ENCODE peak calls at places on chromosomes 16 and 17, in six cellular contexts. One of them, this sample, is unnamed.

GRCh38 chr17:13776027-13776551 is 174.4 kb upstream of the HS3ST3A1 start:
- DNase-seq in WTC11: no peak
- DNase-seq in HTR-8/SVneo: no peak
- DNase-seq in pancreas: no peak
- DNase-seq in CD4-positive, alpha-beta T cell: no peak
- DNase-seq in NCI-H2171: no peak
- DNase-seq in this sample: no peak

GRCh38 chr16:1159325-1159972 is 6.5 kb downstream of the CACNA1H start:
- DNase-seq in WTC11: no peak
- DNase-seq in CD4-positive, alpha-beta T cell: no peak
- DNase-seq in HTR-8/SVneo: no peak
- DNase-seq in pancreas: no peak
- DNase-seq in NCI-H2171: peak; percentile 54
- DNase-seq in this sample: peak; percentile 68

GRCh38 chr16:24988593-24989338 is 26.4 kb downstream of the ARHGAP17 start:
- DNase-seq in NCI-H2171: no peak
- DNase-seq in HTR-8/SVneo: no peak
- DNase-seq in CD4-positive, alpha-beta T cell: no peak
- DNase-seq in pancreas: peak; percentile 58
- DNase-seq in WTC11: no peak
- DNase-seq in this sample: no peak

GRCh38 chr17:40322417-40323315 is 13.7 kb downstream of the RARA start:
- DNase-seq in pancreas: no peak
- DNase-seq in NCI-H2171: no peak
- DNase-seq in WTC11: no peak
- DNase-seq in HTR-8/SVneo: peak; percentile 91
- DNase-seq in CD4-positive, alpha-beta T cell: peak; percentile 81
- DNase-seq in this sample: peak; percentile 75

GRCh38 chr17:20120835-20121234 is 111.7 kb downstream of the SPECC1 start:
- DNase-seq in CD4-positive, alpha-beta T cell: no peak
- DNase-seq in pancreas: no peak
- DNase-seq in NCI-H2171: peak; percentile 91
- DNase-seq in WTC11: no peak
- DNase-seq in HTR-8/SVneo: no peak
- DNase-seq in this sample: no peak

GRCh38 chr17:3777366-3777765 is 23.6 kb downstream of the ITGAE start:
- DNase-seq in NCI-H2171: no peak
- DNase-seq in WTC11: no peak
- DNase-seq in pancreas: no peak
- DNase-seq in CD4-positive, alpha-beta T cell: no peak
- DNase-seq in HTR-8/SVneo: no peak
- DNase-seq in this sample: peak; percentile 25

GRCh38 chr16:21276090-21276489 is 2.0 kb downstream of the CRYM start:
- DNase-seq in HTR-8/SVneo: no peak
- DNase-seq in WTC11: no peak
- DNase-seq in CD4-positive, alpha-beta T cell: no peak
- DNase-seq in pancreas: no peak
- DNase-seq in NCI-H2171: no peak
- DNase-seq in this sample: no peak

GRCh38 chr17:58153046-58153445 is 4.9 kb downstream of the OR4D1 start:
- DNase-seq in pancreas: no peak
- DNase-seq in HTR-8/SVneo: no peak
- DNase-seq in WTC11: no peak
- DNase-seq in NCI-H2171: no peak
- DNase-seq in CD4-positive, alpha-beta T cell: peak; percentile 53
- DNase-seq in this sample: no peak

GRCh38 chr17:59332890-59333377 is 1.5 kb downstream of the YPEL2 start:
- DNase-seq in pancreas: no peak
- DNase-seq in WTC11: no peak
- DNase-seq in HTR-8/SVneo: no peak
- DNase-seq in CD4-positive, alpha-beta T cell: no peak
- DNase-seq in NCI-H2171: no peak
- DNase-seq in this sample: no peak

GRCh38 chr17:45855691-45856315 is 11.1 kb downstream of the SPPL2C start:
- DNase-seq in CD4-positive, alpha-beta T cell: no peak
- DNase-seq in pancreas: no peak
- DNase-seq in WTC11: no peak
- DNase-seq in HTR-8/SVneo: no peak
- DNase-seq in NCI-H2171: no peak
- DNase-seq in this sample: no peak

GRCh38 chr17:65627892-65628622 is 66.6 kb upstream of the AXIN2 start:
- DNase-seq in NCI-H2171: peak; percentile 46
- DNase-seq in CD4-positive, alpha-beta T cell: no peak
- DNase-seq in HTR-8/SVneo: peak; percentile 69
- DNase-seq in WTC11: no peak
- DNase-seq in pancreas: peak; percentile 36
- DNase-seq in this sample: no peak

GRCh38 chr16:11835891-11836652 is 15.3 kb downstream of the RSL1D1 start:
- DNase-seq in CD4-positive, alpha-beta T cell: no peak
- DNase-seq in NCI-H2171: peak; percentile 26
- DNase-seq in pancreas: no peak
- DNase-seq in WTC11: no peak
- DNase-seq in HTR-8/SVneo: no peak
- DNase-seq in this sample: no peak

GRCh38 chr16:55364811-55365210 is 40.8 kb downstream of the IRX6 start:
- DNase-seq in CD4-positive, alpha-beta T cell: no peak
- DNase-seq in pancreas: no peak
- DNase-seq in HTR-8/SVneo: no peak
- DNase-seq in NCI-H2171: no peak
- DNase-seq in WTC11: no peak
- DNase-seq in this sample: no peak

GRCh38 chr17:2905269-2905668 is 109.0 kb downstream of the RAP1GAP2 start:
- DNase-seq in pancreas: no peak
- DNase-seq in WTC11: no peak
- DNase-seq in NCI-H2171: no peak
- DNase-seq in CD4-positive, alpha-beta T cell: no peak
- DNase-seq in HTR-8/SVneo: no peak
- DNase-seq in this sample: no peak

GRCh38 chr16:83891742-83892141 is 7.2 kb upstream of the MLYCD start:
- DNase-seq in NCI-H2171: no peak
- DNase-seq in CD4-positive, alpha-beta T cell: no peak
- DNase-seq in HTR-8/SVneo: no peak
- DNase-seq in pancreas: no peak
- DNase-seq in WTC11: no peak
- DNase-seq in this sample: no peak

GRCh38 chr17:61702450-61702849 is 111.4 kb upstream of the NACA2 start:
- DNase-seq in NCI-H2171: no peak
- DNase-seq in WTC11: no peak
- DNase-seq in pancreas: no peak
- DNase-seq in HTR-8/SVneo: no peak
- DNase-seq in CD4-positive, alpha-beta T cell: no peak
- DNase-seq in this sample: no peak

GRCh38 chr17:50264263-50265113 is 9.8 kb upstream of the TMEM92 start:
- DNase-seq in NCI-H2171: no peak
- DNase-seq in CD4-positive, alpha-beta T cell: no peak
- DNase-seq in HTR-8/SVneo: no peak
- DNase-seq in pancreas: no peak
- DNase-seq in WTC11: no peak
- DNase-seq in this sample: peak; percentile 88

GRCh38 chr17:33284022-33284421 is 9.1 kb downstream of the ASIC2 start:
- DNase-seq in HTR-8/SVneo: peak; percentile 43
- DNase-seq in NCI-H2171: no peak
- DNase-seq in CD4-positive, alpha-beta T cell: no peak
- DNase-seq in WTC11: no peak
- DNase-seq in pancreas: peak; percentile 77
- DNase-seq in this sample: no peak

GRCh38 chr17:3636154-3636907 is at the start of the genes CTNS and SHPK:
- DNase-seq in pancreas: peak; percentile 98
- DNase-seq in HTR-8/SVneo: peak; percentile 99
- DNase-seq in WTC11: peak; percentile 97
- DNase-seq in CD4-positive, alpha-beta T cell: peak; percentile 94
- DNase-seq in NCI-H2171: peak; percentile 94
- DNase-seq in this sample: peak; percentile 100

GRCh38 chr16:49733278-49734009 is 122.5 kb downstream of the ZNF423 start:
- DNase-seq in pancreas: no peak
- DNase-seq in CD4-positive, alpha-beta T cell: no peak
- DNase-seq in NCI-H2171: no peak
- DNase-seq in WTC11: no peak
- DNase-seq in HTR-8/SVneo: no peak
- DNase-seq in this sample: no peak

GRCh38 chr17:75634376-75634740 is 1.1 kb downstream of the SMIM5 start:
- DNase-seq in HTR-8/SVneo: no peak
- DNase-seq in pancreas: no peak
- DNase-seq in CD4-positive, alpha-beta T cell: no peak
- DNase-seq in WTC11: no peak
- DNase-seq in NCI-H2171: no peak
- DNase-seq in this sample: no peak

GRCh38 chr16:54677551-54677950 is 253.1 kb upstream of the IRX5 start:
- DNase-seq in pancreas: no peak
- DNase-seq in NCI-H2171: no peak
- DNase-seq in CD4-positive, alpha-beta T cell: no peak
- DNase-seq in HTR-8/SVneo: no peak
- DNase-seq in WTC11: no peak
- DNase-seq in this sample: no peak

GRCh38 chr16:51062039-51062438 is 89.0 kb downstream of the SALL1 start:
- DNase-seq in WTC11: no peak
- DNase-seq in HTR-8/SVneo: no peak
- DNase-seq in pancreas: no peak
- DNase-seq in NCI-H2171: no peak
- DNase-seq in CD4-positive, alpha-beta T cell: no peak
- DNase-seq in this sample: no peak

GRCh38 chr16:3880623-3881498 is at the start of gene CREBBP:
- DNase-seq in WTC11: peak; percentile 82
- DNase-seq in CD4-positive, alpha-beta T cell: peak; percentile 86
- DNase-seq in pancreas: peak; percentile 90
- DNase-seq in HTR-8/SVneo: peak; percentile 71
- DNase-seq in NCI-H2171: peak; percentile 95
- DNase-seq in this sample: peak; percentile 96

GRCh38 chr16:88469615-88470395 is 16.7 kb downstream of the ZFPM1 start:
- DNase-seq in pancreas: no peak
- DNase-seq in CD4-positive, alpha-beta T cell: peak; percentile 59
- DNase-seq in WTC11: no peak
- DNase-seq in NCI-H2171: no peak
- DNase-seq in HTR-8/SVneo: no peak
- DNase-seq in this sample: no peak

GRCh38 chr16:84983308-84983707 is 28.0 kb downstream of the ZDHHC7 start:
- DNase-seq in HTR-8/SVneo: no peak
- DNase-seq in NCI-H2171: no peak
- DNase-seq in WTC11: no peak
- DNase-seq in pancreas: no peak
- DNase-seq in CD4-positive, alpha-beta T cell: no peak
- DNase-seq in this sample: no peak

GRCh38 chr16:3625911-3626732 is 14.7 kb upstream of the SLX4 start:
- DNase-seq in WTC11: no peak
- DNase-seq in NCI-H2171: no peak
- DNase-seq in HTR-8/SVneo: no peak
- DNase-seq in pancreas: no peak
- DNase-seq in CD4-positive, alpha-beta T cell: no peak
- DNase-seq in this sample: no peak

GRCh38 chr16:20821682-20822081 is 15.4 kb downstream of the REXO5 start:
- DNase-seq in CD4-positive, alpha-beta T cell: no peak
- DNase-seq in HTR-8/SVneo: no peak
- DNase-seq in NCI-H2171: no peak
- DNase-seq in pancreas: no peak
- DNase-seq in WTC11: no peak
- DNase-seq in this sample: no peak

GRCh38 chr16:21646091-21646490 is 6.3 kb downstream of the IGSF6 start:
- DNase-seq in CD4-positive, alpha-beta T cell: no peak
- DNase-seq in pancreas: no peak
- DNase-seq in WTC11: no peak
- DNase-seq in HTR-8/SVneo: no peak
- DNase-seq in NCI-H2171: no peak
- DNase-seq in this sample: no peak

GRCh38 chr16:65666132-65666869 is 544.4 kb upstream of the CDH11 start:
- DNase-seq in CD4-positive, alpha-beta T cell: no peak
- DNase-seq in HTR-8/SVneo: no peak
- DNase-seq in pancreas: no peak
- DNase-seq in WTC11: no peak
- DNase-seq in NCI-H2171: no peak
- DNase-seq in this sample: no peak

GRCh38 chr16:65788434-65789147 is 577.9 kb upstream of the CDH5 start:
- DNase-seq in WTC11: no peak
- DNase-seq in CD4-positive, alpha-beta T cell: no peak
- DNase-seq in NCI-H2171: no peak
- DNase-seq in pancreas: no peak
- DNase-seq in HTR-8/SVneo: no peak
- DNase-seq in this sample: no peak

GRCh38 chr17:17702821-17703607 is 21.8 kb downstream of the RAI1 start:
- DNase-seq in CD4-positive, alpha-beta T cell: no peak
- DNase-seq in WTC11: peak; percentile 68
- DNase-seq in NCI-H2171: no peak
- DNase-seq in pancreas: no peak
- DNase-seq in HTR-8/SVneo: no peak
- DNase-seq in this sample: peak; percentile 82

GRCh38 chr17:20852541-20853370 is 190.1 kb downstream of the USP22 start:
- DNase-seq in WTC11: peak; percentile 66
- DNase-seq in CD4-positive, alpha-beta T cell: no peak
- DNase-seq in pancreas: no peak
- DNase-seq in HTR-8/SVneo: no peak
- DNase-seq in NCI-H2171: peak; percentile 30
- DNase-seq in this sample: no peak

GRCh38 chr17:42414782-42415409 is 8.2 kb downstream of the CAVIN1 start:
- DNase-seq in NCI-H2171: no peak
- DNase-seq in HTR-8/SVneo: no peak
- DNase-seq in WTC11: no peak
- DNase-seq in CD4-positive, alpha-beta T cell: peak; percentile 64
- DNase-seq in pancreas: no peak
- DNase-seq in this sample: peak; percentile 66

GRCh38 chr17:67239597-67239996 is 5.4 kb downstream of the HELZ start:
- DNase-seq in WTC11: no peak
- DNase-seq in pancreas: no peak
- DNase-seq in CD4-positive, alpha-beta T cell: no peak
- DNase-seq in HTR-8/SVneo: no peak
- DNase-seq in NCI-H2171: no peak
- DNase-seq in this sample: no peak

GRCh38 chr17:77738666-77739531 is 219.6 kb upstream of the TNRC6C start:
- DNase-seq in HTR-8/SVneo: no peak
- DNase-seq in NCI-H2171: no peak
- DNase-seq in CD4-positive, alpha-beta T cell: no peak
- DNase-seq in WTC11: peak; percentile 7
- DNase-seq in pancreas: no peak
- DNase-seq in this sample: peak; percentile 24

GRCh38 chr17:43994272-43995149 is 9.9 kb upstream of the NAGS start:
- DNase-seq in WTC11: peak; percentile 85
- DNase-seq in pancreas: peak; percentile 70
- DNase-seq in CD4-positive, alpha-beta T cell: peak; percentile 75
- DNase-seq in NCI-H2171: no peak
- DNase-seq in HTR-8/SVneo: peak; percentile 84
- DNase-seq in this sample: peak; percentile 91

GRCh38 chr16:73076291-73076959 is 28.5 kb upstream of the ZFHX3 start:
- DNase-seq in pancreas: no peak
- DNase-seq in NCI-H2171: no peak
- DNase-seq in WTC11: no peak
- DNase-seq in HTR-8/SVneo: no peak
- DNase-seq in CD4-positive, alpha-beta T cell: no peak
- DNase-seq in this sample: no peak

GRCh38 chr17:47776330-47777197 is 43.5 kb downstream of the TBX21 start:
- DNase-seq in CD4-positive, alpha-beta T cell: no peak
- DNase-seq in WTC11: no peak
- DNase-seq in HTR-8/SVneo: peak; percentile 87
- DNase-seq in NCI-H2171: peak; percentile 7
- DNase-seq in pancreas: peak; percentile 29
- DNase-seq in this sample: peak; percentile 77

GRCh38 chr16:642189-643049 is 791 bp downstream of the MCRIP2 start:
- DNase-seq in CD4-positive, alpha-beta T cell: no peak
- DNase-seq in WTC11: peak; percentile 59
- DNase-seq in NCI-H2171: no peak
- DNase-seq in pancreas: peak; percentile 83
- DNase-seq in HTR-8/SVneo: no peak
- DNase-seq in this sample: peak; percentile 93